ENCODE peak calls at places on chromosome 19, in six cellular contexts. One of them, this sample, is unnamed. For H3K4me1, the result is how much of the 10 kb centered on the place peaks cover.

GRCh38 chr19:31214086-31214485 is 135.2 kb downstream of the TSHZ3 start:
- DNase-seq in NT2/D1: no peak
- DNase-seq in foreskin keratinocyte: peak
- DNase-seq in lung: peak
- DNase-seq in ascending aorta: peak
- DNase-seq in small intestine: peak
- DNase-seq in this sample: peak

GRCh38 chr19:15591796-15592195 is 23.2 kb upstream of the CYP4F8 start:
- DNase-seq in NT2/D1: no peak
- DNase-seq in foreskin keratinocyte: no peak
- DNase-seq in lung: no peak
- DNase-seq in ascending aorta: no peak
- DNase-seq in small intestine: no peak
- DNase-seq in this sample: no peak

GRCh38 chr19:55277494-55277893 is 2.4 kb downstream of the HSPBP1 start:
- DNase-seq in NT2/D1: no peak
- DNase-seq in foreskin keratinocyte: no peak
- DNase-seq in lung: no peak
- DNase-seq in ascending aorta: no peak
- DNase-seq in small intestine: no peak
- DNase-seq in this sample: no peak

GRCh38 chr19:49058592-49058991 is 1.0 kb upstream of the CGB7 start:
- DNase-seq in NT2/D1: no peak
- DNase-seq in foreskin keratinocyte: no peak
- DNase-seq in lung: no peak
- DNase-seq in ascending aorta: no peak
- DNase-seq in small intestine: no peak
- DNase-seq in this sample: no peak

GRCh38 chr19:51016798-51017683 is 2.5 kb downstream of the KLK10 start:
- DNase-seq in NT2/D1: peak
- DNase-seq in foreskin keratinocyte: no peak
- DNase-seq in lung: peak
- DNase-seq in ascending aorta: no peak
- DNase-seq in small intestine: no peak
- DNase-seq in this sample: no peak

GRCh38 chr19:10009269-10009665 is 1.0 kb downstream of the COL5A3 start:
- DNase-seq in NT2/D1: no peak
- DNase-seq in foreskin keratinocyte: peak
- DNase-seq in lung: peak
- DNase-seq in ascending aorta: no peak
- DNase-seq in small intestine: no peak
- DNase-seq in this sample: peak

GRCh38 chr19:15702590-15702930 is 25.3 kb upstream of the OR10H2 start:
- DNase-seq in NT2/D1: no peak
- DNase-seq in foreskin keratinocyte: peak
- DNase-seq in lung: peak
- DNase-seq in ascending aorta: peak
- DNase-seq in small intestine: peak
- DNase-seq in this sample: peak

GRCh38 chr19:10404888-10405808 is 1.8 kb upstream of the CDC37 start:
- DNase-seq in NT2/D1: no peak
- DNase-seq in foreskin keratinocyte: no peak
- DNase-seq in lung: no peak
- DNase-seq in ascending aorta: no peak
- DNase-seq in small intestine: no peak
- DNase-seq in this sample: peak

GRCh38 chr19:17103177-17103576 is 27.6 kb downstream of the MYO9B start:
- DNase-seq in NT2/D1: peak
- DNase-seq in foreskin keratinocyte: no peak
- DNase-seq in lung: no peak
- DNase-seq in ascending aorta: no peak
- DNase-seq in small intestine: no peak
- DNase-seq in this sample: no peak

GRCh38 chr19:15448778-15449619 is 757 bp downstream of the WIZ start:
- DNase-seq in NT2/D1: no peak
- DNase-seq in foreskin keratinocyte: no peak
- DNase-seq in lung: no peak
- DNase-seq in ascending aorta: no peak
- DNase-seq in small intestine: no peak
- DNase-seq in this sample: no peak

GRCh38 chr19:4636151-4636717 is 3.1 kb upstream of the TNFAIP8L1 start:
- DNase-seq in NT2/D1: no peak
- DNase-seq in foreskin keratinocyte: no peak
- DNase-seq in lung: peak
- DNase-seq in ascending aorta: no peak
- DNase-seq in small intestine: peak
- DNase-seq in this sample: peak

GRCh38 chr19:54154603-54155345 is 4.7 kb downstream of the LENG1 start:
- DNase-seq in NT2/D1: no peak
- DNase-seq in foreskin keratinocyte: no peak
- DNase-seq in lung: no peak
- DNase-seq in ascending aorta: no peak
- DNase-seq in small intestine: no peak
- DNase-seq in this sample: peak

GRCh38 chr19:29873024-29873800 is 61.4 kb downstream of the CCNE1 start:
- DNase-seq in NT2/D1: no peak
- DNase-seq in foreskin keratinocyte: no peak
- DNase-seq in lung: peak
- DNase-seq in ascending aorta: no peak
- DNase-seq in small intestine: peak
- DNase-seq in this sample: peak

GRCh38 chr19:49287141-49287540 is 37.9 kb downstream of the SLC6A16 start:
- DNase-seq in NT2/D1: no peak
- DNase-seq in foreskin keratinocyte: no peak
- DNase-seq in lung: no peak
- DNase-seq in ascending aorta: no peak
- DNase-seq in small intestine: no peak
- DNase-seq in this sample: no peak

GRCh38 chr19:53966931-53967330 is 4.2 kb downstream of the CACNG8 start:
- DNase-seq in NT2/D1: no peak
- DNase-seq in foreskin keratinocyte: no peak
- DNase-seq in lung: no peak
- DNase-seq in ascending aorta: no peak
- DNase-seq in small intestine: no peak
- DNase-seq in this sample: no peak

GRCh38 chr19:48310227-48310626 is 15.1 kb upstream of the EMP3 start:
- DNase-seq in NT2/D1: no peak
- DNase-seq in foreskin keratinocyte: no peak
- DNase-seq in lung: no peak
- DNase-seq in ascending aorta: no peak
- DNase-seq in small intestine: no peak
- DNase-seq in this sample: no peak

GRCh38 chr19:3112375-3113099 is 18.4 kb downstream of the GNA11 start:
- DNase-seq in NT2/D1: no peak
- DNase-seq in foreskin keratinocyte: no peak
- DNase-seq in lung: no peak
- DNase-seq in ascending aorta: no peak
- DNase-seq in small intestine: no peak
- DNase-seq in this sample: no peak

GRCh38 chr19:47778954-47779351 is 450 bp downstream of the SELENOW start:
- DNase-seq in NT2/D1: no peak
- DNase-seq in foreskin keratinocyte: no peak
- DNase-seq in lung: peak
- DNase-seq in ascending aorta: no peak
- DNase-seq in small intestine: peak
- DNase-seq in this sample: no peak

GRCh38 chr19:48724796-48725753 is 5.5 kb upstream of the MAMSTR start:
- DNase-seq in NT2/D1: no peak
- DNase-seq in foreskin keratinocyte: peak
- DNase-seq in lung: no peak
- DNase-seq in ascending aorta: no peak
- DNase-seq in small intestine: peak
- DNase-seq in this sample: no peak

GRCh38 chr19:17337675-17338439 is 504 bp downstream of the GTPBP3 start:
- DNase-seq in NT2/D1: no peak
- DNase-seq in foreskin keratinocyte: no peak
- DNase-seq in lung: no peak
- DNase-seq in ascending aorta: no peak
- DNase-seq in small intestine: no peak
- DNase-seq in this sample: peak

GRCh38 chr19:51070334-51070886 is 5.5 kb upstream of the KLK13 start:
- DNase-seq in NT2/D1: no peak
- DNase-seq in foreskin keratinocyte: no peak
- DNase-seq in lung: no peak
- DNase-seq in ascending aorta: no peak
- DNase-seq in small intestine: no peak
- DNase-seq in this sample: no peak

GRCh38 chr19:56111601-56112312 is 9.3 kb downstream of the ZNF787 start:
- DNase-seq in NT2/D1: no peak
- DNase-seq in foreskin keratinocyte: no peak
- DNase-seq in lung: peak
- DNase-seq in ascending aorta: no peak
- DNase-seq in small intestine: peak
- DNase-seq in this sample: peak

GRCh38 chr19:49421039-49421877 is 2.0 kb downstream of the PTH2 start:
- DNase-seq in NT2/D1: peak
- DNase-seq in foreskin keratinocyte: no peak
- DNase-seq in lung: peak
- DNase-seq in ascending aorta: no peak
- DNase-seq in small intestine: peak
- DNase-seq in this sample: peak

DNA sequence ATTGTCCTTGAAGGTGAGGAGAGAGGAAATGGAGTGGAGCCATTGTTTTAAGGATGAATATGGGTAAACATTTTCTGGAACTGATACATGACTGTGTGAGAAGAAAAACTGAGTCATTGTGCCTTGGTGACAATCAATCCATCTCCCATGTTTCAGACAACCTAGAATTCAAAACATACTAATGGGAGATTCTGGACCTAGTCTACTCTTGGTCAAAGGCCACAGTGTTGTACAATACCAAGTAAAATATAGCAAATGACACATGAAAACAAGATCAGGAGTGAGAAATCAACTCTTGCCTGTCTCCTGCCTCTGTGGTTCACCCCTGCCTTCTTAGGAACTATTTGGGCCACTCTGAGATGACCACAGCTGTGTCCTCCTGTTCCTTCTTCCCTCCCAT is 13.1 kb downstream of the CEBPA start:
- DNase-seq in NT2/D1: no peak
- DNase-seq in foreskin keratinocyte: no peak
- DNase-seq in lung: no peak
- DNase-seq in ascending aorta: no peak
- DNase-seq in small intestine: no peak
- DNase-seq in this sample: no peak
- H3K4me1 ChIP-seq in NT2/D1: under half
- H3K4me1 ChIP-seq in foreskin keratinocyte: under half
- H3K4me1 ChIP-seq in lung: under half
- H3K4me1 ChIP-seq in ascending aorta: under half
- H3K4me1 ChIP-seq in small intestine: under half
- H3K4me1 ChIP-seq in this sample: under half

GRCh38 chr19:14167594-14168138 is 31.3 kb upstream of the ASF1B start:
- DNase-seq in NT2/D1: no peak
- DNase-seq in foreskin keratinocyte: no peak
- DNase-seq in lung: no peak
- DNase-seq in ascending aorta: no peak
- DNase-seq in small intestine: no peak
- DNase-seq in this sample: no peak

GRCh38 chr19:14165986-14166385 is 29.6 kb upstream of the ASF1B start:
- DNase-seq in NT2/D1: no peak
- DNase-seq in foreskin keratinocyte: no peak
- DNase-seq in lung: no peak
- DNase-seq in ascending aorta: no peak
- DNase-seq in small intestine: no peak
- DNase-seq in this sample: no peak

GRCh38 chr19:14167013-14167593 is 30.7 kb upstream of the ASF1B start:
- DNase-seq in NT2/D1: no peak
- DNase-seq in foreskin keratinocyte: no peak
- DNase-seq in lung: no peak
- DNase-seq in ascending aorta: no peak
- DNase-seq in small intestine: no peak
- DNase-seq in this sample: no peak

GRCh38 chr19:14164724-14165493 is 28.5 kb upstream of the ASF1B start:
- DNase-seq in NT2/D1: no peak
- DNase-seq in foreskin keratinocyte: no peak
- DNase-seq in lung: no peak
- DNase-seq in ascending aorta: no peak
- DNase-seq in small intestine: no peak
- DNase-seq in this sample: no peak

GRCh38 chr19:14166448-14166847 is 30.1 kb upstream of the ASF1B start:
- DNase-seq in NT2/D1: no peak
- DNase-seq in foreskin keratinocyte: no peak
- DNase-seq in lung: no peak
- DNase-seq in ascending aorta: no peak
- DNase-seq in small intestine: no peak
- DNase-seq in this sample: no peak
- H3K4me1 ChIP-seq in NT2/D1: under half
- H3K4me1 ChIP-seq in foreskin keratinocyte: under half
- H3K4me1 ChIP-seq in lung: under half
- H3K4me1 ChIP-seq in ascending aorta: under half
- H3K4me1 ChIP-seq in small intestine: under half
- H3K4me1 ChIP-seq in this sample: under half

DNA sequence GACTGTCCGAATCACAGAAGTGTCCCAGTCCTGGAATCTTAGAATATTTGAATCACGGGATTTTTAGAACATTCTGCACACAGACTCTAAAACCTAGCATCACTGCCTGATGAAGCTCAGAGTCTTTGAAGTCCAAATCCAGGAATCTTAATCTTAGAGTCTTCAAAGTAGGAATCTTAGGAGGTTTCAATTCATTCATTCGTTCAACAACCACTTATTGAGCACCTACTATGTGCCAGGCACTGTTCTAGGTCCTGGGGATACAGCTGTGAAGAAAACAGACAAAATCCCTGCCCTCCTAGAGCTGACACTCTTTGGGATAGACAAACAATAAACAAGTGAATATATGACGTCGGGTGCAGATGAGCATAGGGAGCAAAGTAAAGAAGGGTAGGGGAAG is 1.7 kb downstream of the RTN2 start:
- DNase-seq in NT2/D1: no peak
- DNase-seq in foreskin keratinocyte: no peak
- DNase-seq in lung: no peak
- DNase-seq in ascending aorta: no peak
- DNase-seq in small intestine: no peak
- DNase-seq in this sample: no peak
- H3K4me1 ChIP-seq in NT2/D1: under half
- H3K4me1 ChIP-seq in foreskin keratinocyte: under half
- H3K4me1 ChIP-seq in lung: under half
- H3K4me1 ChIP-seq in ascending aorta: under half
- H3K4me1 ChIP-seq in small intestine: under half
- H3K4me1 ChIP-seq in this sample: under half

DNA sequence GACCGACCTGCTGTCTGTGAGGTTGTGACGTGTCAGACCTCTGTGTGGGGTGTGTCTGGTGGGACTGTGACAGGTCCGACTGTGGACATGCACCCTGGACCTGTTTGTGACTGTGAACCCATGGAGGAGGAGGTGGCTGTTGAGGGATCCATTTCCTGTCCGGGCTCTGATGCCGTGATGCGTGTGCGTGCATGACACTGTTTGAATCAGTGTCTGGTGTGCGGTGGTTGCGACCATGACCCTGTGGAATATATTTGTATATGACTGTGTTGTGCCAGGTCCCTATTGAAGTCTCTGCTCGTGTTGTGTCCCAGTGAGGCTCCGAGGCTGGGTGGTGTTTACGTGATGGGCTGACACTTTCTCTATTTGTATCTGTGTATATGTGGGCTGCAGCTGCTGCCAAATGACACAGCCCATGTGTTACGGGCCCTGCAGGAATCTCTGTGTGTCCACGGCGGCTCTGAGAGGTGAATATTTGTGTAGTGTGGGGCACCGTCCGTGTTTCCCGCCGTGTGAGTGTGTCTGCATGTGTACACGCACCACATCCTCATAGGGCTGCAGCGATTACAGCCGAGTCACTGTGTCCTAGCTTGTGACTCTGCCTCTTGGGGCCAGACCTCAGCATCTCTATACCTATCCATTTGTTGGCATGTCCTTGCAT is 18.3 kb downstream of the CCDC97 start:
- DNase-seq in NT2/D1: no peak
- DNase-seq in foreskin keratinocyte: no peak
- DNase-seq in lung: no peak
- DNase-seq in ascending aorta: no peak
- DNase-seq in small intestine: peak
- DNase-seq in this sample: no peak
- H3K4me1 ChIP-seq in NT2/D1: under half
- H3K4me1 ChIP-seq in foreskin keratinocyte: under half
- H3K4me1 ChIP-seq in lung: under half
- H3K4me1 ChIP-seq in ascending aorta: under half
- H3K4me1 ChIP-seq in small intestine: under half
- H3K4me1 ChIP-seq in this sample: half or more

This sample was measured in CD8-positive, alpha-beta T cell.